ENCODE peak calls at places on chromosomes 12 and 14, in seven cellular contexts. One of them, this sample, is unnamed.

GRCh38 chr12:6278439-6279255 is 31.8 kb upstream of the PLEKHG6 start:
- DNase-seq in naive thymus-derived CD4-positive, alpha-beta T cell: peak; percentile 85
- DNase-seq in T1000: peak; percentile 92
- DNase-seq in stimulated activated CD8-positive, alpha-beta memory T cell treated with anti-CD3 and anti-CD28 coated beads, Interleukin-4, amount 100 ng/mL, for 1 hour: peak; percentile 67
- DNase-seq in NCI-H1694 treated with DMSO at 0.1 percent for 48 hours: peak; percentile 76
- DNase-seq in neural progenitor cell: peak; percentile 92
- DNase-seq in cerebellar nuclear complex: no peak
- DNase-seq in this sample: peak; percentile 98

GRCh38 chr12:53659609-53660008 is 16.3 kb downstream of the ATP5MC2 start:
- DNase-seq in NCI-H1694 treated with DMSO at 0.1 percent for 48 hours: no peak
- DNase-seq in stimulated activated CD8-positive, alpha-beta memory T cell treated with anti-CD3 and anti-CD28 coated beads, Interleukin-4, amount 100 ng/mL, for 1 hour: no peak
- DNase-seq in T1000: no peak
- DNase-seq in neural progenitor cell: no peak
- DNase-seq in naive thymus-derived CD4-positive, alpha-beta T cell: no peak
- DNase-seq in cerebellar nuclear complex: no peak
- DNase-seq in this sample: no peak

GRCh38 chr12:112148031-112148513 is 22.7 kb downstream of the TRAFD1 start:
- DNase-seq in T1000: no peak
- DNase-seq in NCI-H1694 treated with DMSO at 0.1 percent for 48 hours: no peak
- DNase-seq in stimulated activated CD8-positive, alpha-beta memory T cell treated with anti-CD3 and anti-CD28 coated beads, Interleukin-4, amount 100 ng/mL, for 1 hour: no peak
- DNase-seq in cerebellar nuclear complex: no peak
- DNase-seq in neural progenitor cell: no peak
- DNase-seq in naive thymus-derived CD4-positive, alpha-beta T cell: no peak
- DNase-seq in this sample: no peak

GRCh38 chr12:51901121-51901812 is 6.0 kb upstream of the ACVRL1 start:
- DNase-seq in neural progenitor cell: no peak
- DNase-seq in T1000: no peak
- DNase-seq in NCI-H1694 treated with DMSO at 0.1 percent for 48 hours: no peak
- DNase-seq in stimulated activated CD8-positive, alpha-beta memory T cell treated with anti-CD3 and anti-CD28 coated beads, Interleukin-4, amount 100 ng/mL, for 1 hour: no peak
- DNase-seq in cerebellar nuclear complex: no peak
- DNase-seq in naive thymus-derived CD4-positive, alpha-beta T cell: no peak
- DNase-seq in this sample: no peak

GRCh38 chr12:126191037-126191891 is 1126.0 kb downstream of the AACS start:
- DNase-seq in stimulated activated CD8-positive, alpha-beta memory T cell treated with anti-CD3 and anti-CD28 coated beads, Interleukin-4, amount 100 ng/mL, for 1 hour: no peak
- DNase-seq in naive thymus-derived CD4-positive, alpha-beta T cell: no peak
- DNase-seq in cerebellar nuclear complex: no peak
- DNase-seq in NCI-H1694 treated with DMSO at 0.1 percent for 48 hours: no peak
- DNase-seq in neural progenitor cell: peak; percentile 64
- DNase-seq in T1000: no peak
- DNase-seq in this sample: peak; percentile 30

GRCh38 chr12:131894981-131895639 is 688 bp downstream of the ULK1 start:
- DNase-seq in cerebellar nuclear complex: no peak
- DNase-seq in naive thymus-derived CD4-positive, alpha-beta T cell: no peak
- DNase-seq in neural progenitor cell: peak; percentile 44
- DNase-seq in T1000: no peak
- DNase-seq in stimulated activated CD8-positive, alpha-beta memory T cell treated with anti-CD3 and anti-CD28 coated beads, Interleukin-4, amount 100 ng/mL, for 1 hour: no peak
- DNase-seq in NCI-H1694 treated with DMSO at 0.1 percent for 48 hours: no peak
- DNase-seq in this sample: peak; percentile 18

GRCh38 chr14:92480856-92481255 is 32.7 kb upstream of the RIN3 start:
- DNase-seq in cerebellar nuclear complex: no peak
- DNase-seq in naive thymus-derived CD4-positive, alpha-beta T cell: no peak
- DNase-seq in NCI-H1694 treated with DMSO at 0.1 percent for 48 hours: no peak
- DNase-seq in T1000: no peak
- DNase-seq in stimulated activated CD8-positive, alpha-beta memory T cell treated with anti-CD3 and anti-CD28 coated beads, Interleukin-4, amount 100 ng/mL, for 1 hour: no peak
- DNase-seq in neural progenitor cell: no peak
- DNase-seq in this sample: no peak

GRCh38 chr12:4435537-4435936 is 10.1 kb downstream of the FGF6 start:
- DNase-seq in naive thymus-derived CD4-positive, alpha-beta T cell: no peak
- DNase-seq in neural progenitor cell: no peak
- DNase-seq in stimulated activated CD8-positive, alpha-beta memory T cell treated with anti-CD3 and anti-CD28 coated beads, Interleukin-4, amount 100 ng/mL, for 1 hour: no peak
- DNase-seq in T1000: no peak
- DNase-seq in cerebellar nuclear complex: no peak
- DNase-seq in NCI-H1694 treated with DMSO at 0.1 percent for 48 hours: no peak
- DNase-seq in this sample: no peak

GRCh38 chr14:51604078-51604477 is 47.6 kb upstream of the FRMD6 start:
- DNase-seq in T1000: no peak
- DNase-seq in naive thymus-derived CD4-positive, alpha-beta T cell: no peak
- DNase-seq in stimulated activated CD8-positive, alpha-beta memory T cell treated with anti-CD3 and anti-CD28 coated beads, Interleukin-4, amount 100 ng/mL, for 1 hour: no peak
- DNase-seq in NCI-H1694 treated with DMSO at 0.1 percent for 48 hours: no peak
- DNase-seq in cerebellar nuclear complex: no peak
- DNase-seq in neural progenitor cell: no peak
- DNase-seq in this sample: no peak